ENCODE peak calls at places on chromosomes 6 and 20, in ten cellular contexts. One of them, this sample, is unnamed.

GRCh38 chr6:119096683-119097310 is 18.3 kb upstream of the FAM184A start:
- DNase-seq in CD8-positive, alpha-beta memory T cell: no peak
- DNase-seq in left colon: peak; percentile 62
- DNase-seq in renal cortical epithelial cell: no peak
- DNase-seq in stimulated activated CD8-positive, alpha-beta memory T cell treated with anti-CD3 and anti-CD28 coated beads, Interleukin-4, amount 100 ng/mL, for 24 hours: no peak
- DNase-seq in neuronal stem cell: no peak
- DNase-seq in A673: peak; percentile 12
- DNase-seq in heart left ventricle: peak; percentile 83
- DNase-seq in heart right ventricle: peak; percentile 86
- DNase-seq in H9: no peak
- DNase-seq in this sample: no peak

GRCh38 chr6:87200469-87201174 is 45.3 kb downstream of the ZNF292 start:
- DNase-seq in neuronal stem cell: no peak
- DNase-seq in CD8-positive, alpha-beta memory T cell: no peak
- DNase-seq in H9: no peak
- DNase-seq in renal cortical epithelial cell: peak; percentile 19
- DNase-seq in stimulated activated CD8-positive, alpha-beta memory T cell treated with anti-CD3 and anti-CD28 coated beads, Interleukin-4, amount 100 ng/mL, for 24 hours: no peak
- DNase-seq in A673: peak; percentile 46
- DNase-seq in left colon: no peak
- DNase-seq in heart right ventricle: no peak
- DNase-seq in heart left ventricle: no peak
- DNase-seq in this sample: no peak

GRCh38 chr20:45367126-45367525 is 4.2 kb downstream of the SYS1 start:
- DNase-seq in CD8-positive, alpha-beta memory T cell: no peak
- DNase-seq in renal cortical epithelial cell: no peak
- DNase-seq in left colon: no peak
- DNase-seq in neuronal stem cell: no peak
- DNase-seq in heart right ventricle: no peak
- DNase-seq in A673: no peak
- DNase-seq in H9: no peak
- DNase-seq in stimulated activated CD8-positive, alpha-beta memory T cell treated with anti-CD3 and anti-CD28 coated beads, Interleukin-4, amount 100 ng/mL, for 24 hours: no peak
- DNase-seq in heart left ventricle: no peak
- DNase-seq in this sample: no peak

GRCh38 chr20:11205769-11206362 is 532.1 kb upstream of the JAG1 start:
- DNase-seq in left colon: no peak
- DNase-seq in neuronal stem cell: no peak
- DNase-seq in heart left ventricle: no peak
- DNase-seq in heart right ventricle: no peak
- DNase-seq in H9: no peak
- DNase-seq in CD8-positive, alpha-beta memory T cell: no peak
- DNase-seq in A673: peak; percentile 45
- DNase-seq in renal cortical epithelial cell: no peak
- DNase-seq in stimulated activated CD8-positive, alpha-beta memory T cell treated with anti-CD3 and anti-CD28 coated beads, Interleukin-4, amount 100 ng/mL, for 24 hours: no peak
- DNase-seq in this sample: no peak

GRCh38 chr6:32774428-32774827 is 11.1 kb upstream of the HLA-DQB2 start:
- DNase-seq in left colon: no peak
- DNase-seq in stimulated activated CD8-positive, alpha-beta memory T cell treated with anti-CD3 and anti-CD28 coated beads, Interleukin-4, amount 100 ng/mL, for 24 hours: no peak
- DNase-seq in CD8-positive, alpha-beta memory T cell: no peak
- DNase-seq in heart right ventricle: no peak
- DNase-seq in H9: no peak
- DNase-seq in renal cortical epithelial cell: no peak
- DNase-seq in heart left ventricle: no peak
- DNase-seq in neuronal stem cell: no peak
- DNase-seq in A673: peak; percentile 7
- DNase-seq in this sample: no peak

GRCh38 chr20:42902519-42902908 is 287.2 kb downstream of the PTPRT start:
- DNase-seq in stimulated activated CD8-positive, alpha-beta memory T cell treated with anti-CD3 and anti-CD28 coated beads, Interleukin-4, amount 100 ng/mL, for 24 hours: no peak
- DNase-seq in A673: no peak
- DNase-seq in heart left ventricle: no peak
- DNase-seq in H9: no peak
- DNase-seq in neuronal stem cell: no peak
- DNase-seq in heart right ventricle: no peak
- DNase-seq in CD8-positive, alpha-beta memory T cell: no peak
- DNase-seq in renal cortical epithelial cell: no peak
- DNase-seq in left colon: no peak
- DNase-seq in this sample: no peak

GRCh38 chr6:35611235-35611634 is 77.5 kb downstream of the FKBP5 start:
- DNase-seq in CD8-positive, alpha-beta memory T cell: peak; percentile 58
- DNase-seq in A673: no peak
- DNase-seq in heart left ventricle: no peak
- DNase-seq in stimulated activated CD8-positive, alpha-beta memory T cell treated with anti-CD3 and anti-CD28 coated beads, Interleukin-4, amount 100 ng/mL, for 24 hours: no peak
- DNase-seq in renal cortical epithelial cell: peak; percentile 30
- DNase-seq in H9: no peak
- DNase-seq in heart right ventricle: no peak
- DNase-seq in neuronal stem cell: no peak
- DNase-seq in left colon: no peak
- DNase-seq in this sample: no peak

GRCh38 chr6:157757430-157758403 is 65.3 kb upstream of the SNX9 start:
- DNase-seq in CD8-positive, alpha-beta memory T cell: no peak
- DNase-seq in neuronal stem cell: no peak
- DNase-seq in renal cortical epithelial cell: no peak
- DNase-seq in A673: no peak
- DNase-seq in heart left ventricle: no peak
- DNase-seq in heart right ventricle: no peak
- DNase-seq in H9: no peak
- DNase-seq in stimulated activated CD8-positive, alpha-beta memory T cell treated with anti-CD3 and anti-CD28 coated beads, Interleukin-4, amount 100 ng/mL, for 24 hours: no peak
- DNase-seq in left colon: no peak
- DNase-seq in this sample: no peak

GRCh38 chr20:43564993-43565757 is 6.3 kb downstream of the SGK2 start:
- DNase-seq in left colon: no peak
- DNase-seq in CD8-positive, alpha-beta memory T cell: no peak
- DNase-seq in A673: no peak
- DNase-seq in heart right ventricle: no peak
- DNase-seq in heart left ventricle: no peak
- DNase-seq in neuronal stem cell: no peak
- DNase-seq in renal cortical epithelial cell: no peak
- DNase-seq in stimulated activated CD8-positive, alpha-beta memory T cell treated with anti-CD3 and anti-CD28 coated beads, Interleukin-4, amount 100 ng/mL, for 24 hours: no peak
- DNase-seq in H9: no peak
- DNase-seq in this sample: no peak

GRCh38 chr6:35521235-35521634 is 8.5 kb upstream of the TULP1 start:
- DNase-seq in A673: no peak
- DNase-seq in left colon: no peak
- DNase-seq in renal cortical epithelial cell: no peak
- DNase-seq in stimulated activated CD8-positive, alpha-beta memory T cell treated with anti-CD3 and anti-CD28 coated beads, Interleukin-4, amount 100 ng/mL, for 24 hours: no peak
- DNase-seq in heart right ventricle: no peak
- DNase-seq in neuronal stem cell: no peak
- DNase-seq in CD8-positive, alpha-beta memory T cell: no peak
- DNase-seq in H9: no peak
- DNase-seq in heart left ventricle: no peak
- DNase-seq in this sample: no peak

GRCh38 chr20:49280463-49281058 is 2.7 kb upstream of the ZNFX1 start:
- DNase-seq in left colon: no peak
- DNase-seq in CD8-positive, alpha-beta memory T cell: no peak
- DNase-seq in H9: no peak
- DNase-seq in renal cortical epithelial cell: no peak
- DNase-seq in heart right ventricle: no peak
- DNase-seq in heart left ventricle: no peak
- DNase-seq in stimulated activated CD8-positive, alpha-beta memory T cell treated with anti-CD3 and anti-CD28 coated beads, Interleukin-4, amount 100 ng/mL, for 24 hours: no peak
- DNase-seq in A673: peak; percentile 29
- DNase-seq in neuronal stem cell: no peak
- DNase-seq in this sample: no peak

GRCh38 chr20:23362392-23363256 is 642 bp downstream of the GZF1 start:
- DNase-seq in A673: peak; percentile 5
- DNase-seq in H9: no peak
- DNase-seq in heart right ventricle: peak; percentile 34
- DNase-seq in neuronal stem cell: no peak
- DNase-seq in stimulated activated CD8-positive, alpha-beta memory T cell treated with anti-CD3 and anti-CD28 coated beads, Interleukin-4, amount 100 ng/mL, for 24 hours: no peak
- DNase-seq in CD8-positive, alpha-beta memory T cell: no peak
- DNase-seq in renal cortical epithelial cell: no peak
- DNase-seq in left colon: no peak
- DNase-seq in heart left ventricle: peak; percentile 40
- DNase-seq in this sample: no peak